ENCODE peak calls at places on chromosomes 6 and 20, in eight cellular contexts. One of them, this sample, is unnamed.

GRCh38 chr6:84065718-84066290 is 32.2 kb downstream of the MRAP2 start:
- DNase-seq in kidney: no peak
- DNase-seq in naive thymus-derived CD4-positive, alpha-beta T cell: no peak
- DNase-seq in AG04450: no peak
- DNase-seq in endodermal cell: no peak
- DNase-seq in CD4-positive, alpha-beta T cell: no peak
- DNase-seq in left lung: no peak
- DNase-seq in Panc1: no peak
- DNase-seq in this sample: no peak

GRCh38 chr20:13703265-13703664 is 64.5 kb upstream of the TASP1 start:
- DNase-seq in kidney: no peak
- DNase-seq in naive thymus-derived CD4-positive, alpha-beta T cell: no peak
- DNase-seq in AG04450: no peak
- DNase-seq in endodermal cell: peak; percentile 69
- DNase-seq in CD4-positive, alpha-beta T cell: no peak
- DNase-seq in left lung: no peak
- DNase-seq in Panc1: no peak
- DNase-seq in this sample: no peak

GRCh38 chr6:108074057-108074358 is 533 bp downstream of the OSTM1 start:
- DNase-seq in kidney: no peak
- DNase-seq in naive thymus-derived CD4-positive, alpha-beta T cell: no peak
- DNase-seq in AG04450: no peak
- DNase-seq in endodermal cell: no peak
- DNase-seq in CD4-positive, alpha-beta T cell: no peak
- DNase-seq in left lung: no peak
- DNase-seq in Panc1: no peak
- DNase-seq in this sample: no peak

GRCh38 chr6:118896339-118897136 is 2.6 kb downstream of the ASF1A start:
- DNase-seq in kidney: no peak
- DNase-seq in naive thymus-derived CD4-positive, alpha-beta T cell: peak; percentile 25
- DNase-seq in AG04450: no peak
- DNase-seq in endodermal cell: no peak
- DNase-seq in CD4-positive, alpha-beta T cell: no peak
- DNase-seq in left lung: no peak
- DNase-seq in Panc1: peak; percentile 81
- DNase-seq in this sample: peak; percentile 53

GRCh38 chr20:9156529-9157280 is 87.8 kb downstream of the PLCB4 start:
- DNase-seq in kidney: no peak
- DNase-seq in naive thymus-derived CD4-positive, alpha-beta T cell: no peak
- DNase-seq in AG04450: no peak
- DNase-seq in endodermal cell: no peak
- DNase-seq in CD4-positive, alpha-beta T cell: no peak
- DNase-seq in left lung: no peak
- DNase-seq in Panc1: no peak
- DNase-seq in this sample: no peak

GRCh38 chr6:29748391-29749352 is 25.4 kb downstream of the HLA-F start:
- DNase-seq in kidney: peak; percentile 97
- DNase-seq in naive thymus-derived CD4-positive, alpha-beta T cell: peak; percentile 82
- DNase-seq in AG04450: no peak
- DNase-seq in endodermal cell: peak; percentile 99
- DNase-seq in CD4-positive, alpha-beta T cell: peak; percentile 78
- DNase-seq in left lung: peak; percentile 96
- DNase-seq in Panc1: no peak
- DNase-seq in this sample: peak; percentile 7

GRCh38 chr6:80832337-80832736 is 725.9 kb downstream of the BCKDHB start:
- DNase-seq in kidney: no peak
- DNase-seq in naive thymus-derived CD4-positive, alpha-beta T cell: no peak
- DNase-seq in AG04450: no peak
- DNase-seq in endodermal cell: no peak
- DNase-seq in CD4-positive, alpha-beta T cell: no peak
- DNase-seq in left lung: no peak
- DNase-seq in Panc1: no peak
- DNase-seq in this sample: no peak

GRCh38 chr20:50305636-50306477 is 115.2 kb downstream of the CEBPB start:
- DNase-seq in kidney: peak; percentile 86
- DNase-seq in naive thymus-derived CD4-positive, alpha-beta T cell: no peak
- DNase-seq in AG04450: no peak
- DNase-seq in endodermal cell: peak; percentile 84
- DNase-seq in CD4-positive, alpha-beta T cell: no peak
- DNase-seq in left lung: no peak
- DNase-seq in Panc1: no peak
- DNase-seq in this sample: no peak

GRCh38 chr20:44914924-44915323 is 5.1 kb downstream of the PABPC1L start:
- DNase-seq in kidney: no peak
- DNase-seq in naive thymus-derived CD4-positive, alpha-beta T cell: no peak
- DNase-seq in AG04450: no peak
- DNase-seq in endodermal cell: no peak
- DNase-seq in CD4-positive, alpha-beta T cell: no peak
- DNase-seq in left lung: no peak
- DNase-seq in Panc1: no peak
- DNase-seq in this sample: no peak

GRCh38 chr6:30682181-30683117 is 4.0 kb downstream of the PPP1R18 start:
- DNase-seq in kidney: peak; percentile 94
- DNase-seq in naive thymus-derived CD4-positive, alpha-beta T cell: peak; percentile 87
- DNase-seq in AG04450: no peak
- DNase-seq in endodermal cell: peak; percentile 71
- DNase-seq in CD4-positive, alpha-beta T cell: peak; percentile 86
- DNase-seq in left lung: peak; percentile 90
- DNase-seq in Panc1: peak; percentile 52
- DNase-seq in this sample: peak; percentile 99

GRCh38 chr6:169169375-169169774 is 84.3 kb downstream of the THBS2 start:
- DNase-seq in kidney: peak; percentile 49
- DNase-seq in naive thymus-derived CD4-positive, alpha-beta T cell: no peak
- DNase-seq in AG04450: no peak
- DNase-seq in endodermal cell: no peak
- DNase-seq in CD4-positive, alpha-beta T cell: no peak
- DNase-seq in left lung: no peak
- DNase-seq in Panc1: no peak
- DNase-seq in this sample: no peak

GRCh38 chr6:164942271-164942670 is 367.1 kb downstream of the C6orf118 start:
- DNase-seq in kidney: no peak
- DNase-seq in naive thymus-derived CD4-positive, alpha-beta T cell: no peak
- DNase-seq in AG04450: no peak
- DNase-seq in endodermal cell: no peak
- DNase-seq in CD4-positive, alpha-beta T cell: no peak
- DNase-seq in left lung: no peak
- DNase-seq in Panc1: no peak
- DNase-seq in this sample: no peak

GRCh38 chr20:34268851-34269668 is 27.8 kb downstream of the ASIP start:
- DNase-seq in kidney: peak; percentile 78
- DNase-seq in naive thymus-derived CD4-positive, alpha-beta T cell: peak; percentile 9
- DNase-seq in AG04450: no peak
- DNase-seq in endodermal cell: peak; percentile 82
- DNase-seq in CD4-positive, alpha-beta T cell: peak; percentile 10
- DNase-seq in left lung: peak; percentile 45
- DNase-seq in Panc1: no peak
- DNase-seq in this sample: no peak

GRCh38 chr20:2224246-2224645 is 71.6 kb upstream of the TGM3 start:
- DNase-seq in kidney: no peak
- DNase-seq in naive thymus-derived CD4-positive, alpha-beta T cell: no peak
- DNase-seq in AG04450: no peak
- DNase-seq in endodermal cell: no peak
- DNase-seq in CD4-positive, alpha-beta T cell: no peak
- DNase-seq in left lung: no peak
- DNase-seq in Panc1: no peak
- DNase-seq in this sample: no peak

GRCh38 chr6:38350882-38351281 is 288.8 kb downstream of the BTBD9 start:
- DNase-seq in kidney: no peak
- DNase-seq in naive thymus-derived CD4-positive, alpha-beta T cell: no peak
- DNase-seq in AG04450: peak; percentile 47
- DNase-seq in endodermal cell: no peak
- DNase-seq in CD4-positive, alpha-beta T cell: no peak
- DNase-seq in left lung: no peak
- DNase-seq in Panc1: no peak
- DNase-seq in this sample: no peak

GRCh38 chr6:71404145-71404966 is 115.7 kb downstream of the OGFRL1 start:
- DNase-seq in kidney: no peak
- DNase-seq in naive thymus-derived CD4-positive, alpha-beta T cell: no peak
- DNase-seq in AG04450: peak; percentile 38
- DNase-seq in endodermal cell: no peak
- DNase-seq in CD4-positive, alpha-beta T cell: no peak
- DNase-seq in left lung: no peak
- DNase-seq in Panc1: peak; percentile 84
- DNase-seq in this sample: no peak

GRCh38 chr6:163132050-163132750 is 282.3 kb upstream of the QKI start:
- DNase-seq in kidney: no peak
- DNase-seq in naive thymus-derived CD4-positive, alpha-beta T cell: no peak
- DNase-seq in AG04450: no peak
- DNase-seq in endodermal cell: no peak
- DNase-seq in CD4-positive, alpha-beta T cell: no peak
- DNase-seq in left lung: no peak
- DNase-seq in Panc1: no peak
- DNase-seq in this sample: no peak

DNA sequence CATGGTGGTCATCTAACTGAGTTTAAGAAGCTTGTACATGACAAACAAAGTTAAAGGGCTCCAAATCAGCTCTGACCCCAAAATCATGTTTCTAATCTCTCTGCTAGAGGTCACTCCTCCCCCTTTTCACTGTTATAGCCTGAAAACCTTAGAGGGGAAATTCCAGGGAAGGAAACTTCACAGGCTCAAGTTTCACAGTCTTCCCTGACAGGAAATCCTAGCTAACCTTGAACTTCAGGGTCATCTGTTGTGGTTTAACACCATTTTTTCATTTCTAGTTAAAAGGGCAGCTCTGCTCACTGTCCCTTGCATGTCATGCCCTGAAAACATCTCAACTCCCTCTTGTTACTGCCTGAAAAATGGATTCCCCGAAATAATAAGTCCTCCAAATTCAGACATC is 104.4 kb upstream of the BMP2 start:
- DNase-seq in kidney: no peak
- DNase-seq in naive thymus-derived CD4-positive, alpha-beta T cell: no peak
- DNase-seq in AG04450: no peak
- DNase-seq in endodermal cell: no peak
- DNase-seq in CD4-positive, alpha-beta T cell: no peak
- DNase-seq in left lung: no peak
- DNase-seq in Panc1: no peak
- DNase-seq in this sample: no peak
- H3K27ac ChIP-seq in kidney: no peak overlapping the region
- H3K27ac ChIP-seq in naive thymus-derived CD4-positive, alpha-beta T cell: no peak overlapping the region
- H3K27ac ChIP-seq in AG04450: no peak overlapping the region
- H3K27ac ChIP-seq in endodermal cell: no peak overlapping the region
- H3K27ac ChIP-seq in CD4-positive, alpha-beta T cell: no peak overlapping the region
- H3K27ac ChIP-seq in left lung: no peak overlapping the region
- H3K27ac ChIP-seq in Panc1: no peak overlapping the region
- H3K27ac ChIP-seq in this sample: no peak overlapping the region

DNA sequence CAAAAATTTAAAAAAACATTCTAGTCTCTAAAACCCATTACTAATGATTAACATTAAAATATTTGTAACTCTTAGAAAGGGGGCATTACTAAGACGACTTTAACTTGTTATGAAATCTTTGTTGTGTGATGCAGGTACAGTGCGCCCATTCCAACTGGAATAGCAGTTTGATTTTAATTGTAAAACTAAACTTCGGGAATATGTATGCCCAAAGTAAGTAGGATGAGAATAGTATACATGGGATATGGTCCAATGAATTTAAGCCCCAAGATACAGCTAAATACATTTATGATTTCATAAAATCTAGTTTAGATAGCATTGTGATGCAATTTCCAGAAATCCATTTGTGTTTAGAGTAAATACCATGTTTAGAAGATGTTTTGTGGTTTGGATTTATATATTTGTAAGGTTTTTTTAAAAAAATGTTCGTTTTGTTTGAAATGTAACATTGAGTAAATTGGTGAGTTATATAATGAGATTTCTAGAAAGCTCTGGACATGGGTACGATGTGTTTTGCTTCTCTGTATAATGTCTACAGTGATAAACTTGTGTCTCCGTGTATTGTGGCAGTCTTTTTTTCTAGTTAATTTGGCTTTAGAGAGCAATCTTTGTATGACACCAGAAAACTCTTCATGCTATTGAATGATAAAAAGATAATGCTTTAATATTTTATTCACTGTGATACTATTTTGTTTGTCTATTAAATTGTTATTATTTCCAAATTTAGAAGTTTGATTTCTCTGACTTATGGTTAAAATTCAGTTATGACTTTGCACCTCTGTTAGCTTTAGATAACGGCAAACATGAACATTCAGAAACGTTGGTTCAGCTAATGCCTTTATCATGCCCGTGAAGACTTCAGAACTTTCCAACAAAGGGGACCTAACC is 54.8 kb downstream of the RNF182 start:
- DNase-seq in kidney: no peak
- DNase-seq in naive thymus-derived CD4-positive, alpha-beta T cell: no peak
- DNase-seq in AG04450: no peak
- DNase-seq in endodermal cell: no peak
- DNase-seq in CD4-positive, alpha-beta T cell: no peak
- DNase-seq in left lung: no peak
- DNase-seq in Panc1: no peak
- DNase-seq in this sample: no peak
- H3K27ac ChIP-seq in kidney: no peak overlapping the region
- H3K27ac ChIP-seq in naive thymus-derived CD4-positive, alpha-beta T cell: no peak overlapping the region
- H3K27ac ChIP-seq in AG04450: no peak overlapping the region
- H3K27ac ChIP-seq in endodermal cell: no peak overlapping the region
- H3K27ac ChIP-seq in CD4-positive, alpha-beta T cell: no peak overlapping the region
- H3K27ac ChIP-seq in left lung: no peak overlapping the region
- H3K27ac ChIP-seq in Panc1: no peak overlapping the region
- H3K27ac ChIP-seq in this sample: no peak overlapping the region

GRCh38 chr20:61719691-61720347 is 345.9 kb downstream of the TAF4 start:
- DNase-seq in kidney: no peak
- DNase-seq in naive thymus-derived CD4-positive, alpha-beta T cell: peak; percentile 80
- DNase-seq in AG04450: no peak
- DNase-seq in endodermal cell: no peak
- DNase-seq in CD4-positive, alpha-beta T cell: peak; percentile 50
- DNase-seq in left lung: no peak
- DNase-seq in Panc1: no peak
- DNase-seq in this sample: peak; percentile 31
- H3K27ac ChIP-seq in kidney: no peak overlapping the region
- H3K27ac ChIP-seq in naive thymus-derived CD4-positive, alpha-beta T cell: peak overlapping the region; percentile 54
- H3K27ac ChIP-seq in AG04450: no peak overlapping the region
- H3K27ac ChIP-seq in endodermal cell: no peak overlapping the region
- H3K27ac ChIP-seq in CD4-positive, alpha-beta T cell: no peak overlapping the region
- H3K27ac ChIP-seq in left lung: no peak overlapping the region
- H3K27ac ChIP-seq in Panc1: no peak overlapping the region
- H3K27ac ChIP-seq in this sample: no peak overlapping the region

GRCh38 chr6:16750566-16750965 is 10.7 kb downstream of the ATXN1 start:
- DNase-seq in kidney: no peak
- DNase-seq in naive thymus-derived CD4-positive, alpha-beta T cell: no peak
- DNase-seq in AG04450: no peak
- DNase-seq in endodermal cell: no peak
- DNase-seq in CD4-positive, alpha-beta T cell: no peak
- DNase-seq in left lung: no peak
- DNase-seq in Panc1: no peak
- DNase-seq in this sample: no peak

GRCh38 chr6:16749516-16750485 is 11.5 kb downstream of the ATXN1 start:
- DNase-seq in kidney: no peak
- DNase-seq in naive thymus-derived CD4-positive, alpha-beta T cell: no peak
- DNase-seq in AG04450: no peak
- DNase-seq in endodermal cell: no peak
- DNase-seq in CD4-positive, alpha-beta T cell: no peak
- DNase-seq in left lung: no peak
- DNase-seq in Panc1: no peak
- DNase-seq in this sample: no peak

GRCh38 chr6:16747232-16748027 is 13.8 kb downstream of the ATXN1 start:
- DNase-seq in kidney: no peak
- DNase-seq in naive thymus-derived CD4-positive, alpha-beta T cell: no peak
- DNase-seq in AG04450: no peak
- DNase-seq in endodermal cell: no peak
- DNase-seq in CD4-positive, alpha-beta T cell: no peak
- DNase-seq in left lung: no peak
- DNase-seq in Panc1: no peak
- DNase-seq in this sample: no peak

GRCh38 chr6:16746812-16747211 is 14.4 kb downstream of the ATXN1 start:
- DNase-seq in kidney: no peak
- DNase-seq in naive thymus-derived CD4-positive, alpha-beta T cell: no peak
- DNase-seq in AG04450: no peak
- DNase-seq in endodermal cell: no peak
- DNase-seq in CD4-positive, alpha-beta T cell: no peak
- DNase-seq in left lung: no peak
- DNase-seq in Panc1: no peak
- DNase-seq in this sample: no peak

GRCh38 chr6:16748028-16748319 is 13.3 kb downstream of the ATXN1 start:
- DNase-seq in kidney: no peak
- DNase-seq in naive thymus-derived CD4-positive, alpha-beta T cell: no peak
- DNase-seq in AG04450: no peak
- DNase-seq in endodermal cell: no peak
- DNase-seq in CD4-positive, alpha-beta T cell: no peak
- DNase-seq in left lung: no peak
- DNase-seq in Panc1: no peak
- DNase-seq in this sample: no peak
- H3K27ac ChIP-seq in kidney: peak overlapping the region; percentile 51
- H3K27ac ChIP-seq in naive thymus-derived CD4-positive, alpha-beta T cell: no peak overlapping the region
- H3K27ac ChIP-seq in AG04450: peak overlapping the region; percentile 53
- H3K27ac ChIP-seq in endodermal cell: no peak overlapping the region
- H3K27ac ChIP-seq in CD4-positive, alpha-beta T cell: no peak overlapping the region
- H3K27ac ChIP-seq in left lung: peak overlapping the region; percentile 49
- H3K27ac ChIP-seq in Panc1: peak overlapping the region; percentile 49
- H3K27ac ChIP-seq in this sample: no peak overlapping the region